ENCODE peak calls at places on chromosome 17, in seven cellular contexts. L, C, I, X, U, R and B are unnamed samples.

GRCh38 chr17:76382305-76382802 is 2.1 kb upstream of the SPHK1 start:
- DNase-seq in I (no peak), X (no peak), L (peak; percentile 77), U (no peak), C (peak; percentile 67), R (no peak), B (no peak)

GRCh38 chr17:57508706-57509105 is 236.4 kb downstream of the CCDC182 start:
- DNase-seq in L (no peak), C (no peak), I (no peak), U (no peak), X (no peak), R (no peak), B (no peak)

GRCh38 chr17:19718613-19719364 is 2.4 kb upstream of the SLC47A2 start:
- DNase-seq in R (no peak), C (peak; percentile 32), I (no peak), U (peak; percentile 45), X (no peak), L (no peak), B (no peak)

GRCh38 chr17:42050360-42051012 is at the start of gene C17orf113:
- DNase-seq in C (peak; percentile 73), X (peak; percentile 39), L (peak; percentile 69), R (peak; percentile 16), U (peak; percentile 81), I (peak; percentile 15), B (peak; percentile 70)

GRCh38 chr17:17570207-17570797 is 21.2 kb downstream of the PEMT start:
- DNase-seq in I (no peak), U (no peak), X (peak; percentile 32), R (no peak), L (peak; percentile 72), C (peak; percentile 64), B (no peak)

GRCh38 chr17:21014498-21014897 is 28.3 kb downstream of the USP22 start:
- DNase-seq in I (no peak), X (no peak), C (no peak), U (no peak), R (no peak), L (no peak), B (no peak)

GRCh38 chr17:81204578-81204977 is 18.2 kb downstream of the CEP131 start:
- DNase-seq in U (no peak), C (no peak), R (no peak), X (no peak), L (no peak), I (no peak), B (no peak)

GRCh38 chr17:28712037-28712704 is 483 bp upstream of the PROCA1 start:
- DNase-seq in R (peak; percentile 37), X (no peak), U (peak; percentile 80), I (peak; percentile 43), C (peak; percentile 81), L (no peak), B (peak; percentile 76)

GRCh38 chr17:43814714-43815113 is 18.2 kb downstream of the MPP3 start:
- DNase-seq in X (no peak), U (no peak), L (no peak), I (no peak), R (no peak), C (no peak), B (no peak)

GRCh38 chr17:62456016-62456415 is 22.6 kb upstream of the TLK2 start:
- DNase-seq in U (no peak), C (no peak), I (no peak), X (no peak), R (no peak), L (no peak), B (no peak)

GRCh38 chr17:83101805-83102480 is 22.5 kb downstream of the METRNL start:
- DNase-seq in C (no peak), U (no peak), X (no peak), L (no peak), R (no peak), I (no peak), B (no peak)

GRCh38 chr17:46026045-46026814 is 27.2 kb downstream of the STH start:
- DNase-seq in X (no peak), U (no peak), I (no peak), L (no peak), C (peak; percentile 67), R (no peak), B (no peak)

GRCh38 chr17:28953444-28954118 is 2.3 kb upstream of the PHF12 start:
- DNase-seq in X (peak; percentile 34), R (peak; percentile 19), I (peak; percentile 38), L (no peak), U (peak; percentile 76), C (no peak), B (peak; percentile 26)

GRCh38 chr17:40018211-40019121 is 3.2 kb downstream of the CSF3 start:
- DNase-seq in C (peak; percentile 68), R (no peak), X (peak; percentile 7), I (no peak), L (peak; percentile 1), U (peak; percentile 42), B (no peak)

GRCh38 chr17:77445030-77445907 is 304.5 kb downstream of the SEC14L1 start:
- DNase-seq in R (peak; percentile 43), L (no peak), C (peak; percentile 77), X (no peak), I (peak; percentile 70), U (peak; percentile 94), B (peak; percentile 96)